ENCODE peak calls at places on chromosomes 13 and 19, in ten cellular contexts. X, N, S, J, B, V, T, U, M and A are unnamed samples.

GRCh38 chr13:100510208-100510997 is 78.2 kb downstream of the GGACT start:
- DNase-seq in X (no peak), N (no peak), S (no peak), J (no peak), B (peak; percentile 50), V (no peak), T (no peak), U (no peak), M (no peak), A (no peak)

GRCh38 chr13:45004096-45004495 is 14.8 kb downstream of the GPALPP1 start:
- DNase-seq in X (no peak), N (no peak), S (no peak), J (no peak), B (no peak), V (no peak), T (no peak), U (no peak), M (no peak), A (no peak)

GRCh38 chr19:5150331-5150901 is 181.5 kb downstream of the KDM4B start:
- DNase-seq in X (no peak), N (no peak), S (no peak), J (peak; percentile 31), B (no peak), V (no peak), T (no peak), U (no peak), M (no peak), A (peak; percentile 23)

GRCh38 chr13:51682691-51683090 is 98.4 kb downstream of the WDFY2 start:
- DNase-seq in X (no peak), N (no peak), S (no peak), J (no peak), B (no peak), V (no peak), T (no peak), U (no peak), M (no peak), A (no peak)

GRCh38 chr13:81207221-81207620 is 866.3 kb upstream of the SPRY2 start:
- DNase-seq in X (no peak), N (no peak), S (no peak), J (no peak), B (no peak), V (no peak), T (no peak), U (no peak), M (no peak), A (no peak)

GRCh38 chr19:46692918-46693722 is 23.8 kb downstream of the PRKD2 start:
- DNase-seq in X (no peak), N (no peak), S (no peak), J (no peak), B (no peak), V (no peak), T (no peak), U (no peak), M (no peak), A (no peak)

GRCh38 chr13:98798849-98799645 is 46.6 kb upstream of the SLC15A1 start:
- DNase-seq in X (peak; percentile 84), N (no peak), S (no peak), J (no peak), B (no peak), V (no peak), T (peak; percentile 41), U (no peak), M (no peak), A (no peak)

GRCh38 chr13:79560954-79561353 is 80.0 kb downstream of the NDFIP2 start:
- DNase-seq in X (no peak), N (no peak), S (no peak), J (no peak), B (no peak), V (no peak), T (no peak), U (no peak), M (no peak), A (no peak)

GRCh38 chr13:77907653-77908341 is 10.8 kb downstream of the EDNRB start:
- DNase-seq in X (no peak), N (no peak), S (no peak), J (peak; percentile 49), B (no peak), V (no peak), T (no peak), U (peak; percentile 99), M (no peak), A (no peak)

GRCh38 chr19:27741236-27741635 is 1471.7 kb downstream of the UQCRFS1 start:
- DNase-seq in X (no peak), N (no peak), S (no peak), J (no peak), B (no peak), V (no peak), T (no peak), U (no peak), M (no peak), A (no peak)

GRCh38 chr13:27624071-27624470 is 2.4 kb downstream of the POLR1D start:
- DNase-seq in X (no peak), N (no peak), S (no peak), J (no peak), B (no peak), V (no peak), T (no peak), U (no peak), M (no peak), A (no peak)